ENCODE peak calls at places on chromosomes 2 and 18, in eight cellular contexts. J, L, U, Z, O, S, R and Y are unnamed samples.

GRCh38 chr18:64519191-64519590 is 370.3 kb upstream of the LINC00305 start:
- DNase-seq in S (no peak), R (no peak), J (no peak), Z (no peak), O (no peak), L (no peak), U (no peak), Y (no peak)

GRCh38 chr18:67133669-67134068 is 382.9 kb downstream of the DSEL start:
- DNase-seq in R (no peak), U (no peak), Z (no peak), L (no peak), S (no peak), J (no peak), O (no peak), Y (no peak)

GRCh38 chr2:231132126-231132525 is 7.3 kb upstream of the HTR2B start:
- DNase-seq in S (no peak), U (peak), J (no peak), L (no peak), Z (peak), O (peak), R (no peak), Y (no peak)

GRCh38 chr2:178257127-178257526 is 62.8 kb downstream of the OSBPL6 start:
- DNase-seq in R (no peak), L (no peak), O (no peak), S (no peak), Z (no peak), J (no peak), U (no peak), Y (no peak)

GRCh38 chr2:112776113-112776512 is 8.2 kb downstream of the IL1A start:
- DNase-seq in O (no peak), R (no peak), J (no peak), Z (peak), U (no peak), L (no peak), S (no peak), Y (no peak)

GRCh38 chr2:219386532-219387280 is 1.0 kb downstream of the DNPEP start:
- DNase-seq in R (no peak), U (no peak), Z (no peak), S (no peak), L (peak), J (no peak), O (no peak), Y (no peak)

GRCh38 chr2:17643031-17643615 is 102.6 kb downstream of the VSNL1 start:
- DNase-seq in J (no peak), U (peak), Z (peak), R (no peak), S (no peak), L (peak), O (peak), Y (peak)

GRCh38 chr2:50885948-50886347 is 146.0 kb downstream of the NRXN1 start:
- DNase-seq in O (no peak), R (no peak), L (no peak), U (no peak), Z (no peak), J (no peak), S (no peak), Y (no peak)

GRCh38 chr2:184371641-184372040 is 226.7 kb upstream of the ZNF804A start:
- DNase-seq in R (no peak), L (no peak), Z (no peak), J (no peak), O (no peak), S (no peak), U (peak), Y (no peak)

GRCh38 chr2:144645055-144645778 is 125.3 kb upstream of the ZEB2 start:
- DNase-seq in S (no peak), U (peak), Z (peak), L (no peak), O (no peak), R (no peak), J (no peak), Y (peak)

GRCh38 chr2:234423884-234424283 is 73.0 kb downstream of the ARL4C start:
- DNase-seq in Z (no peak), J (no peak), R (no peak), L (no peak), S (no peak), O (no peak), U (no peak), Y (no peak)

GRCh38 chr2:205660521-205661124 is 21.7 kb upstream of the NRP2 start:
- DNase-seq in S (no peak), O (peak), Z (peak), U (peak), L (peak), J (peak), R (no peak), Y (peak)

GRCh38 chr2:100783986-100784385 is 36.0 kb upstream of the NPAS2 start:
- DNase-seq in U (no peak), S (no peak), J (no peak), R (no peak), Z (no peak), O (peak), L (no peak), Y (no peak)

GRCh38 chr18:31574359-31574758 is 17.3 kb upstream of the TTR start:
- DNase-seq in O (no peak), J (no peak), U (no peak), Z (no peak), R (no peak), S (no peak), L (no peak), Y (no peak)

GRCh38 chr2:10439185-10439879 is 8.8 kb downstream of the ODC1 start:
- DNase-seq in J (no peak), O (no peak), R (no peak), S (no peak), L (no peak), U (peak), Z (peak), Y (no peak)

GRCh38 chr2:64595397-64596160 is 58.1 kb downstream of the SERTAD2 start:
- DNase-seq in O (no peak), R (no peak), L (no peak), U (peak), Z (peak), S (no peak), J (no peak), Y (peak)

GRCh38 chr2:175476950-175477349 is 295.4 kb upstream of the ATP5MC3 start:
- DNase-seq in U (no peak), S (no peak), R (no peak), L (peak), J (no peak), Z (no peak), O (no peak), Y (no peak)

GRCh38 chr2:238408615-238409340 is 17.9 kb upstream of the ASB1 start:
- DNase-seq in Z (no peak), S (no peak), U (no peak), R (no peak), L (peak), J (no peak), O (no peak), Y (no peak)

GRCh38 chr2:55894720-55895119 is 28.9 kb downstream of the EFEMP1 start:
- DNase-seq in L (no peak), J (no peak), S (no peak), R (no peak), O (no peak), U (no peak), Z (no peak), Y (no peak)